ENCODE peak calls at places on chromosomes 16 and 17, in seven cellular contexts. One of them, this sample, is unnamed.

GRCh38 chr16:727291-727977 is 528 bp downstream of the HAGHL start:
- DNase-seq in heart right ventricle: no peak
- DNase-seq in foreskin keratinocyte: no peak
- DNase-seq in glutamatergic neuron: no peak
- DNase-seq in amygdala: no peak
- DNase-seq in fibroblast of mammary gland: no peak
- DNase-seq in tibial artery: no peak
- DNase-seq in this sample: no peak

GRCh38 chr17:7468814-7469438 is 10.5 kb downstream of the ZBTB4 start:
- DNase-seq in fibroblast of mammary gland: no peak
- DNase-seq in glutamatergic neuron: no peak
- DNase-seq in tibial artery: no peak
- DNase-seq in heart right ventricle: no peak
- DNase-seq in foreskin keratinocyte: no peak
- DNase-seq in amygdala: no peak
- DNase-seq in this sample: no peak

GRCh38 chr16:3182608-3183444 is 5.2 kb upstream of the OR1F1 start:
- DNase-seq in tibial artery: no peak
- DNase-seq in glutamatergic neuron: peak
- DNase-seq in heart right ventricle: no peak
- DNase-seq in fibroblast of mammary gland: peak
- DNase-seq in foreskin keratinocyte: peak
- DNase-seq in amygdala: no peak
- DNase-seq in this sample: peak

GRCh38 chr17:39152134-39152884 is 872 bp upstream of the PLXDC1 start:
- DNase-seq in fibroblast of mammary gland: no peak
- DNase-seq in foreskin keratinocyte: peak
- DNase-seq in glutamatergic neuron: no peak
- DNase-seq in amygdala: no peak
- DNase-seq in tibial artery: no peak
- DNase-seq in heart right ventricle: peak
- DNase-seq in this sample: no peak

GRCh38 chr16:22206847-22207714 is 1.0 kb downstream of the EEF2K start:
- DNase-seq in glutamatergic neuron: peak
- DNase-seq in heart right ventricle: peak
- DNase-seq in tibial artery: peak
- DNase-seq in amygdala: peak
- DNase-seq in fibroblast of mammary gland: peak
- DNase-seq in foreskin keratinocyte: peak
- DNase-seq in this sample: peak

GRCh38 chr16:8956265-8957060 is 7.2 kb downstream of the USP7 start:
- DNase-seq in heart right ventricle: no peak
- DNase-seq in tibial artery: peak
- DNase-seq in fibroblast of mammary gland: no peak
- DNase-seq in amygdala: no peak
- DNase-seq in glutamatergic neuron: no peak
- DNase-seq in foreskin keratinocyte: no peak
- DNase-seq in this sample: no peak

GRCh38 chr16:86343111-86343642 is 167.2 kb upstream of the FOXF1 start:
- DNase-seq in heart right ventricle: peak
- DNase-seq in amygdala: no peak
- DNase-seq in fibroblast of mammary gland: peak
- DNase-seq in glutamatergic neuron: no peak
- DNase-seq in tibial artery: peak
- DNase-seq in foreskin keratinocyte: no peak
- DNase-seq in this sample: no peak

GRCh38 chr17:45414997-45415881 is 17.4 kb downstream of the ARHGAP27 start:
- DNase-seq in foreskin keratinocyte: no peak
- DNase-seq in amygdala: no peak
- DNase-seq in fibroblast of mammary gland: no peak
- DNase-seq in glutamatergic neuron: no peak
- DNase-seq in heart right ventricle: no peak
- DNase-seq in tibial artery: no peak
- DNase-seq in this sample: no peak

GRCh38 chr16:74291577-74292208 is 4.9 kb upstream of the PSMD7 start:
- DNase-seq in fibroblast of mammary gland: peak
- DNase-seq in tibial artery: no peak
- DNase-seq in foreskin keratinocyte: peak
- DNase-seq in amygdala: no peak
- DNase-seq in glutamatergic neuron: no peak
- DNase-seq in heart right ventricle: no peak
- DNase-seq in this sample: no peak

GRCh38 chr16:58421529-58421928 is 29.3 kb downstream of the GINS3 start:
- DNase-seq in glutamatergic neuron: no peak
- DNase-seq in amygdala: no peak
- DNase-seq in heart right ventricle: peak
- DNase-seq in tibial artery: no peak
- DNase-seq in foreskin keratinocyte: no peak
- DNase-seq in fibroblast of mammary gland: peak
- DNase-seq in this sample: no peak

GRCh38 chr17:12627177-12627629 is 38.5 kb upstream of the MYOCD start:
- DNase-seq in fibroblast of mammary gland: peak
- DNase-seq in tibial artery: peak
- DNase-seq in heart right ventricle: no peak
- DNase-seq in amygdala: no peak
- DNase-seq in foreskin keratinocyte: peak
- DNase-seq in glutamatergic neuron: no peak
- DNase-seq in this sample: no peak

GRCh38 chr16:19912445-19913305 is 28.0 kb upstream of the GPRC5B start:
- DNase-seq in amygdala: no peak
- DNase-seq in fibroblast of mammary gland: peak
- DNase-seq in glutamatergic neuron: no peak
- DNase-seq in tibial artery: no peak
- DNase-seq in heart right ventricle: no peak
- DNase-seq in foreskin keratinocyte: peak
- DNase-seq in this sample: no peak

GRCh38 chr17:74430706-74431567 is 951 bp upstream of the GPRC5C start:
- DNase-seq in heart right ventricle: peak
- DNase-seq in fibroblast of mammary gland: peak
- DNase-seq in amygdala: peak
- DNase-seq in tibial artery: peak
- DNase-seq in foreskin keratinocyte: peak
- DNase-seq in glutamatergic neuron: peak
- DNase-seq in this sample: peak